ENCODE peak calls at places on chromosomes 3 and 15, in nine cellular contexts. K is heart left ventricle; X is cardiac fibroblast; Z is stimulated activated CD4-positive, alpha-beta T cell treated with anti-CD3 and anti-CD28 coated beads, Interleukin-4, amount 100 ng/mL, for 24 hours; A is activated naive CD4-positive, alpha-beta T cell; U is endothelial cell; F is ureter; J is cardiac muscle cell; W is NCI-H1417. V is an unnamed sample.

GRCh38 chr3:152650177-152650576 is 184.8 kb upstream of the P2RY1 start:
- DNase-seq in W (no peak), U (no peak), F (no peak), X (peak; percentile 3), J (peak; percentile 42), K (no peak), A (no peak), Z (no peak), V (no peak)

GRCh38 chr15:64152507-64153387 is 1.2 kb downstream of the SNX22 start:
- DNase-seq in U (no peak), W (peak; percentile 39), F (no peak), X (no peak), Z (no peak), J (no peak), A (no peak), K (no peak), V (no peak)

GRCh38 chr3:136994772-136995516 is 37.2 kb downstream of the IL20RB start:
- DNase-seq in X (peak; percentile 93), U (no peak), A (no peak), K (peak; percentile 85), F (peak; percentile 92), Z (no peak), W (no peak), J (peak; percentile 98), V (no peak)

GRCh38 chr3:127967296-127967695 is 52.3 kb downstream of the KBTBD12 start:
- DNase-seq in A (no peak), F (no peak), J (no peak), U (no peak), K (no peak), W (no peak), Z (no peak), X (no peak), V (no peak)

GRCh38 chr3:88032245-88032644 is 26.6 kb downstream of the CGGBP1 start:
- DNase-seq in F (no peak), J (no peak), A (no peak), Z (no peak), U (no peak), X (peak; percentile 25), K (no peak), W (no peak), V (no peak)

GRCh38 chr15:40421246-40422157 is 15.9 kb downstream of the IVD start:
- DNase-seq in A (peak; percentile 72), J (peak; percentile 76), F (peak; percentile 83), K (peak; percentile 91), X (peak; percentile 75), U (peak; percentile 87), W (peak; percentile 33), Z (peak; percentile 84), V (peak; percentile 72)

GRCh38 chr15:55389276-55389631 is 18.9 kb downstream of the CCPG1 start:
- DNase-seq in A (no peak), Z (no peak), J (no peak), F (no peak), X (peak; percentile 76), U (no peak), K (no peak), W (no peak), V (no peak)

GRCh38 chr3:171803044-171803443 is 7.2 kb downstream of the PLD1 start:
- DNase-seq in U (no peak), F (no peak), W (no peak), J (no peak), X (no peak), K (no peak), Z (no peak), A (no peak), V (no peak)

GRCh38 chr3:126208618-126209256 is 28.4 kb upstream of the ALDH1L1 start:
- DNase-seq in J (peak; percentile 93), W (peak; percentile 12), X (peak; percentile 98), F (peak; percentile 95), Z (no peak), U (no peak), A (no peak), K (peak; percentile 86), V (no peak)

GRCh38 chr3:178203152-178203551 is 333.1 kb upstream of the KCNMB2 start:
- DNase-seq in U (no peak), J (no peak), W (no peak), F (no peak), A (no peak), X (peak; percentile 54), Z (no peak), K (no peak), V (no peak)